ENCODE peak calls at places on chromosomes 4 and X, in four cellular contexts. M is cardiac muscle cell, P is psoas muscle, F is heart right ventricle. Y is an unnamed sample.

GRCh38 chr4:80004319-80004718 is 68.7 kb downstream of the ANTXR2 start:
- DNase-seq in P (no peak), M (no peak), F (no peak), Y (no peak)

GRCh38 chr4:37002625-37003024 is 241.9 kb upstream of the NWD2 start:
- DNase-seq in P (no peak), M (no peak), F (no peak), Y (no peak)

GRCh38 chr4:154622598-154622997 is 10.1 kb upstream of the FGG start:
- DNase-seq in P (no peak), M (peak), F (no peak), Y (peak)

GRCh38 chr4:158051401-158052235 is 121.2 kb downstream of the GASK1B start:
- DNase-seq in F (no peak), P (peak), M (peak), Y (no peak)

GRCh38 chr4:32219306-32220075 is 1499.3 kb downstream of the PCDH7 start:
- DNase-seq in M (peak), F (no peak), P (no peak), Y (no peak)

GRCh38 chr4:165464813-165465381 is 86.1 kb downstream of the CPE start:
- DNase-seq in F (no peak), M (peak), P (no peak), Y (no peak)

GRCh38 chr4:101199507-101200285 is 147.6 kb downstream of the PPP3CA start:
- DNase-seq in P (no peak), F (no peak), M (no peak), Y (no peak)

GRCh38 chrX:14359316-14359715 is 170.0 kb upstream of the GLRA2 start:
- DNase-seq in F (no peak), M (no peak), P (no peak), Y (no peak)

GRCh38 chrX:47649781-47650163 is 591 bp downstream of the ELK1 start:
- DNase-seq in F (no peak), P (no peak), M (no peak), Y (no peak)

GRCh38 chr4:139438141-139438540 is 15.8 kb upstream of the RAB33B start:
- DNase-seq in F (no peak), P (no peak), M (no peak), Y (no peak)

GRCh38 chr4:78065514-78066192 is 8.5 kb downstream of the FRAS1 start:
- DNase-seq in M (no peak), F (no peak), P (no peak), Y (no peak)

GRCh38 chr4:74715731-74716435 is 78.4 kb downstream of the BTC start:
- DNase-seq in F (no peak), M (no peak), P (no peak), Y (no peak)

GRCh38 chr4:17098401-17098800 is 200.0 kb upstream of the LDB2 start:
- DNase-seq in M (no peak), P (no peak), F (no peak), Y (no peak)

GRCh38 chr4:70969076-70969475 is 24.4 kb upstream of the DCK start:
- DNase-seq in F (no peak), P (no peak), M (no peak), Y (no peak)

GRCh38 chr4:3444351-3445110 is 2.8 kb downstream of the HGFAC start:
- DNase-seq in M (no peak), P (peak), F (no peak), Y (no peak)

GRCh38 chr4:187268940-187269339 is 545.3 kb upstream of the FAT1 start:
- DNase-seq in P (no peak), F (no peak), M (no peak), Y (no peak)

GRCh38 chr4:101604976-101605375 is 185.6 kb upstream of the BANK1 start:
- DNase-seq in M (no peak), F (no peak), P (no peak), Y (no peak)

GRCh38 chrX:110450050-110450449 is 91.4 kb downstream of the RTL9 start:
- DNase-seq in P (peak), M (peak), F (peak), Y (peak)

GRCh38 chrX:37824491-37825224 is 22.7 kb downstream of the DYNLT3 start:
- DNase-seq in P (no peak), M (no peak), F (no peak), Y (no peak)

GRCh38 chr4:1501754-1502500 is 95.7 kb upstream of the NKX1-1 start:
- DNase-seq in F (peak), P (no peak), M (no peak), Y (no peak)

GRCh38 chr4:10832989-10833635 is 148.5 kb upstream of the CLNK start:
- DNase-seq in F (no peak), P (no peak), M (no peak), Y (no peak)

GRCh38 chrX:102765794-102766193 is 45.3 kb downstream of the GPRASP3 start:
- DNase-seq in M (peak), F (no peak), P (peak), Y (no peak)

DNA sequence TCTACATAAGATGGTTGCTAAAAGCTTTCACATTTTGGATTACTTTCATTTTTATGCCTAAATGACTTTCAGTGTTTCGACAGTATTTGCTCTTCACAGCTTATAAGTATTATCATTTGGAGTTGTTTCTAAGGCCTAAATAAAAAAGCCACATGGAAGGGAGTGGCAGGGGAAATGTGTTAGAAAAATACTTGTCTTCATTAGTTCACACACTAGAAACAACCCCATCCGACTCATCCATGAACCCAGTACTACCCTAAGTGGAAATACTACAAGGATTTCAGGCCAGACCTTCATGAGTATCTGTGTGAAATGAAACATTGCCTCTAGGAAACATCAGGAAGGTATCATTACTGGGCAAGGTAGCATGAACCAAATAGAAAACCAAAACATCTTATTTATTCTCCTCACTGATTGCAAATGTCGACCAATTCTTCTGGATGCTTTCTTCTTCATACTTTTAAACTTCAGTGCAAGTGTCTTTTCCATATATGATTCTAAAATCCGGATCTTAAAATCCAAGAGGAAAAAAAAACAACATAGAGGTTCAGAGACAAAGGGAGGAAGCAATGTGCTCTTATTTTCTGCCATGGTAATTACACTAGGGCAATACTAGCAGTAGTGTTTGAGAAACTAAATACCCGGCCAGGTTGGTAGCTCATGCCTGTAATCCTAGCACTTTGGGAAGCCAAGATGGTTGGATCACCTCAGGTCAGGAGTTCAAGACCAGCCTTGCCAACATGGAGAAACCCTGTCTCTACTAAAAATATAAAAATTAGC is 349.4 kb downstream of the ARHGAP24 start:
- DNase-seq in M (no peak), P (no peak), F (no peak), Y (no peak)
- H3K27ac ChIP-seq in M (no peak), P (no peak), F (peak), Y (no peak)

GRCh38 chrX:72124540-72125201 is 7.0 kb downstream of the RTL5 start:
- DNase-seq in F (no peak), M (no peak), P (no peak), Y (no peak)

GRCh38 chrX:72126539-72127140 is 5.1 kb downstream of the RTL5 start:
- DNase-seq in M (peak), P (peak), F (peak), Y (peak)

GRCh38 chrX:72127332-72127731 is 4.4 kb downstream of the RTL5 start:
- DNase-seq in M (no peak), P (no peak), F (no peak), Y (no peak)

GRCh38 chrX:72126048-72126415 is 5.7 kb downstream of the RTL5 start:
- DNase-seq in F (peak), M (peak), P (no peak), Y (no peak)

DNA sequence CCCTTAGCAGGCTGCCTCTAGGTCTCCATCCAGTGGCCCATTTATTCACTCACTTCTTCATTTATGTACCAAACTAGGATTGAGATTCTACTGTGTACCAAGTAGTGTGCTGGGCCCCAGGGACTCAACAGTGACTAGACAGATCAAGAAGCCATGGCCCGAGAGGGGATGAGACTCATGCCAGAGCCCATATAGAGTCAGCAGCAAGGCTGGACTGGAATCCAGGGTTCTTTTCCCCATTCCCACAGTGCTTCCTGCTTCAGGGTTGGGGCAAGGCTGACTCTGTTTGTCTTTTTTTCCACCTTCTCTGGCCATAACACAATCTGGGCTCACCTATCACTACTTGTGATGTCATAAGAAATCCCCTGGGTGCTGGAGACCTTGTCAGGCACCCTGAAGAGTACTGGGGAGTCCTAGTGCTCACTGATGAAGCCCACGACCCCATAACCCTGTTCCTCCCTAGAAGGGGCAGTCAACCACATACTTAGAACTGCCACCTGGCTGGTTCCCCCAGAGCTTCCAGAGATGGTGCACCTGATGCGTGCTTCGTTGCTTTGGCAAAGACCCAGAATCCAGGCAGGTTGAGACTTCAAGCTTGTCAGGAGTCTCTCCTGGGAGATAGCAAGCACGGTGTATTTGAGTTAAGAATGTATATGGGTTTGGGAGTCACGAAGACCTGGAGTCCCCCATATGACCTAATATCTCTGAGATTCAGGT is 6.2 kb downstream of the RTL5 start:
- DNase-seq in F (no peak), M (no peak), P (no peak), Y (no peak)
- H3K27ac ChIP-seq in F (peak), M (peak), P (peak), Y (no peak)

DNA sequence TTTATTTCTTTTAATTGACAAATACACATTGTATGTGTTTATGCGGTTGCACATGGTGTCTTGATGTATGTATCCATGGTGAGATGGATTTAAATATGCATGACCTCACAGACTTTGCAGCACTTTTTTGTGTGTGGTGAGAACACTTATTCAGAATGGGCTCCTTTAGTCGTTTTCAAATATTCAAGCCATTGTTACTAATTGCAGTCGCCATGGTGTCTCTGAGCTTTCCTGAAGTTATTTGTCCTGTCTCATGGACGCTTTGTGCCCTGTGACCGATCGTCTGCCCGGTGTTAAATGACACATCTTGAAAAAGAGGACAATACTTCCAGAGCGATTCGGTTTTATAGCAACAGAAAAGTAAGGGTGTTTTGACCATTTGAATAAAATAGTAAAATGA is 14.4 kb downstream of the CD99 start:
- DNase-seq in P (no peak), M (no peak), F (no peak), Y (no peak)
- H3K27ac ChIP-seq in P (peak), M (peak), F (peak), Y (no peak)

GRCh38 chr4:128221556-128221955 is 66.1 kb downstream of the PGRMC2 start:
- DNase-seq in P (no peak), F (no peak), M (no peak), Y (no peak)
- H3K27ac ChIP-seq in P (no peak), F (no peak), M (no peak), Y (no peak)

GRCh38 chr4:85861064-85861767 is 386.3 kb downstream of the ARHGAP24 start:
- DNase-seq in M (no peak), F (no peak), P (no peak), Y (no peak)
- H3K27ac ChIP-seq in M (no peak), F (no peak), P (no peak), Y (no peak)

GRCh38 chr4:133095591-133095990 is 53.5 kb upstream of the PCDH10 start:
- DNase-seq in M (no peak), P (no peak), F (no peak), Y (no peak)
- H3K27ac ChIP-seq in M (no peak), P (no peak), F (no peak), Y (no peak)

Y was measured in caudate nucleus.